ENCODE peak calls at places on chromosome 2, in nine cellular contexts. V, Z, B, N, T, Y, H, W and J are unnamed samples.
A peak's percentile ranks its signal among the peaks of the same experiment; 100 is the strongest.

GRCh38 chr2:231088779-231089178 is 32.1 kb downstream of the PSMD1 start:
- DNase-seq in T (no peak), N (no peak), B (no peak), H (no peak), V (no peak), W (no peak), Z (no peak), Y (no peak), J (no peak)

GRCh38 chr2:225738735-225739134 is 339.2 kb downstream of the NYAP2 start:
- DNase-seq in H (no peak), N (no peak), Z (no peak), V (no peak), T (no peak), Y (no peak), B (no peak), W (no peak), J (no peak)

GRCh38 chr2:7083580-7084509 is 166.6 kb downstream of the RNF144A start:
- DNase-seq in N (peak; percentile 60), H (no peak), Y (no peak), T (no peak), V (peak; percentile 66), W (no peak), Z (no peak), B (peak; percentile 32), J (no peak)

GRCh38 chr2:72919414-72920316 is 2.3 kb downstream of the EMX1 start:
- DNase-seq in V (no peak), B (no peak), T (no peak), H (no peak), Y (no peak), W (no peak), Z (no peak), N (no peak), J (no peak)

GRCh38 chr2:200702646-200703118 is 109.0 kb upstream of the BZW1 start:
- DNase-seq in H (no peak), Z (no peak), V (peak; percentile 77), Y (no peak), B (no peak), N (no peak), W (no peak), T (no peak), J (no peak)

GRCh38 chr2:27356056-27356381 is 545 bp downstream of the GTF3C2 start:
- DNase-seq in Z (peak; percentile 75), H (no peak), Y (peak; percentile 64), V (no peak), W (no peak), B (no peak), N (peak; percentile 61), T (peak; percentile 85), J (no peak)

GRCh38 chr2:225004531-225004930 is 37.7 kb downstream of the DOCK10 start:
- DNase-seq in H (no peak), V (no peak), N (peak; percentile 44), Y (no peak), T (no peak), B (no peak), W (no peak), Z (no peak), J (peak; percentile 46)

GRCh38 chr2:218963597-218963996 is 4.1 kb downstream of the CDK5R2 start:
- DNase-seq in H (no peak), Z (no peak), W (no peak), B (no peak), Y (no peak), T (no peak), V (no peak), N (peak; percentile 9), J (no peak)

GRCh38 chr2:84840306-84840705 is 40.6 kb downstream of the TRABD2A start:
- DNase-seq in N (no peak), W (no peak), H (no peak), T (no peak), Z (no peak), Y (no peak), V (no peak), B (no peak), J (no peak)

GRCh38 chr2:215625207-215625606 is 189.3 kb upstream of the FN1 start:
- DNase-seq in N (no peak), V (peak; percentile 23), H (no peak), B (no peak), T (no peak), Y (no peak), W (no peak), Z (no peak), J (no peak)

GRCh38 chr2:41853427-41854191 is 194.2 kb upstream of the PKDCC start:
- DNase-seq in V (peak; percentile 35), W (peak; percentile 39), Z (no peak), T (no peak), B (peak; percentile 35), H (no peak), Y (peak; percentile 64), N (peak; percentile 72), J (no peak)

GRCh38 chr2:189190696-189191095 is 11.1 kb upstream of the COL5A2 start:
- DNase-seq in H (no peak), T (no peak), W (no peak), V (no peak), B (no peak), N (no peak), Y (no peak), Z (no peak), J (no peak)

GRCh38 chr2:33437297-33437696 is 39.2 kb upstream of the RASGRP3 start:
- DNase-seq in N (peak; percentile 88), Z (no peak), H (no peak), V (no peak), W (peak; percentile 85), Y (no peak), B (no peak), T (no peak), J (peak; percentile 78)
- H3K4me3 ChIP-seq in N (no peak overlapping the region), Z (no peak overlapping the region), H (no peak overlapping the region), V (no peak overlapping the region), W (no peak overlapping the region), Y (peak overlapping the region; percentile 28), B (no peak overlapping the region), T (no peak overlapping the region), J (no peak overlapping the region)

GRCh38 chr2:239173301-239173700 is 227.5 kb downstream of the HDAC4 start:
- DNase-seq in B (no peak), W (no peak), H (no peak), N (no peak), Z (no peak), V (no peak), T (no peak), Y (no peak), J (no peak)
- H3K4me3 ChIP-seq in B (no peak overlapping the region), W (no peak overlapping the region), H (no peak overlapping the region), N (no peak overlapping the region), Z (no peak overlapping the region), V (no peak overlapping the region), T (no peak overlapping the region), Y (no peak overlapping the region), J (no peak overlapping the region)

GRCh38 chr2:237672731-237673129 is 45.3 kb downstream of the LRRFIP1 start:
- DNase-seq in V (no peak), T (no peak), B (no peak), Y (no peak), Z (no peak), H (no peak), W (no peak), N (no peak), J (no peak)

GRCh38 chr2:237675326-237675725 is 47.9 kb downstream of the LRRFIP1 start:
- DNase-seq in Z (no peak), N (no peak), H (no peak), W (no peak), V (no peak), T (no peak), Y (no peak), B (no peak), J (no peak)

GRCh38 chr2:237671466-237672173 is 44.2 kb downstream of the LRRFIP1 start:
- DNase-seq in T (no peak), Z (no peak), V (no peak), W (no peak), B (no peak), N (no peak), Y (no peak), H (no peak), J (no peak)

GRCh38 chr2:237674731-237675276 is 47.4 kb downstream of the LRRFIP1 start:
- DNase-seq in B (no peak), Y (peak; percentile 93), H (peak; percentile 80), N (peak; percentile 93), Z (peak; percentile 96), V (peak; percentile 90), W (no peak), T (peak; percentile 96), J (no peak)

DNA sequence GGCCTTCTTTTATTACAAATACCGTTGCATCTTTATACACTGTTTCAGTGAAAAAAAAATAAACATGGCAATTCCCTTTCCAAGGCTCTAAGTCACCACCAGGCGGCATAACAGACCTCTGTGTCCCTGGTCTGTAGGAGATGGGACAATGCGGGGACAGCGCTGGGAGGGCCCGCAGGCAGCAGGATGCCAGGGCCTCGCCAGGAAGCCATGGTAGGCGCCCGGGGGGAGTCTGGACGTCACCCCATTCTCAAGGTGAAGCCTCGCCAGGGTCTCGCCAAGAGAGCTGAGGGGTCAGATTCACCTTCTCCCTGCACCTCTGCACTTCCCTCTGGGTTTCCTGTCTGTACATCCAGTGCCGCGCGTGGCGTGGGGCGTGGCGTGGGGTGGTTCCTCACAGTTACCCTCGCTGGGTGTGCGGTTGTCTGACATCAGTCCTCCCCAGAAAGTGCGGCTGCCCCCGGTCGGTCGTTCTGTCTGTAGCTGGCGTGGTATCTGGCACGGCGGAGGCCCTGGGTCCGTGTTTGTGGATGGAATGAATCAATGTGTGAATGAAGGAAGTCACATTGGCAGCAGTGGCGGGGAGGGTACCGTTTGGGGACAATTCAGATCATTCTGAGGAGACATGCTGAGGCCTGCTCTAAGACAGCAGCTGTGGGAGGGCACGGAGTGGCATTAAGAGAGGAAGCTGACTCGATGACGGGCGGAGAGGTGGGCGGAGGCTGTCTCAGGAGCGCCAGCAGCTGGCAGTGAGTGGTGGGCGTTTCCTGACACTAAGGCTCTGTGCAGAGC is 45.9 kb downstream of the LRRFIP1 start:
- DNase-seq in N (peak; percentile 56), Z (peak; percentile 82), V (peak; percentile 82), T (peak; percentile 96), W (no peak), H (peak; percentile 72), B (peak; percentile 75), Y (peak; percentile 76), J (no peak)
- H3K4me3 ChIP-seq in N (no peak overlapping the region), Z (no peak overlapping the region), V (peak overlapping the region; percentile 70), T (peak overlapping the region; percentile 40), W (peak overlapping the region; percentile 4), H (no peak overlapping the region), B (peak overlapping the region; percentile 64), Y (peak overlapping the region; percentile 26), J (no peak overlapping the region)

GRCh38 chr2:63846487-63846886 is 4.8 kb downstream of the UGP2 start:
- DNase-seq in Z (no peak), H (no peak), B (no peak), W (no peak), Y (no peak), N (no peak), T (no peak), V (no peak), J (no peak)

GRCh38 chr2:63843791-63844190 is 2.1 kb downstream of the UGP2 start:
- DNase-seq in H (no peak), W (no peak), Y (no peak), T (no peak), N (no peak), Z (no peak), V (no peak), B (no peak), J (no peak)

GRCh38 chr2:63844616-63845015 is 2.9 kb downstream of the UGP2 start:
- DNase-seq in Y (no peak), Z (no peak), N (no peak), B (no peak), H (no peak), W (no peak), V (no peak), T (no peak), J (no peak)

GRCh38 chr2:63843093-63843492 is 1.4 kb downstream of the UGP2 start:
- DNase-seq in W (no peak), T (no peak), H (no peak), V (no peak), N (no peak), Y (no peak), Z (no peak), B (no peak), J (no peak)

GRCh38 chr2:63845866-63846265 is 4.2 kb downstream of the UGP2 start:
- DNase-seq in B (no peak), N (no peak), Y (no peak), W (no peak), V (no peak), T (no peak), H (no peak), Z (no peak), J (no peak)
- H3K4me3 ChIP-seq in B (no peak overlapping the region), N (no peak overlapping the region), Y (no peak overlapping the region), W (no peak overlapping the region), V (no peak overlapping the region), T (no peak overlapping the region), H (no peak overlapping the region), Z (peak overlapping the region; percentile 97), J (peak overlapping the region; percentile 10)